ENCODE peak calls at places on chromosomes 7 and 10, in five cellular contexts. D is HCT116, K is H1, G is SK-N-SH, U is HepG2. H is an unnamed sample. For H3K4me1, the result is how much of the 10 kb centered on the place peaks cover.

GRCh38 chr10:133388973-133389818 is 4.8 kb upstream of the MTG1 start:
- DNase-seq in G (no peak), U (no peak), K (no peak), D (no peak), H (peak)

GRCh38 chr7:157654350-157654749 is 317.5 kb downstream of the DNAJB6 start:
- DNase-seq in K (no peak), U (no peak), G (peak), D (no peak), H (no peak)

GRCh38 chr10:67256984-67257383 is 331.1 kb downstream of the LRRTM3 start:
- DNase-seq in D (no peak), G (no peak), K (no peak), U (no peak), H (no peak)

GRCh38 chr7:1474736-1475135 is 15.5 kb upstream of the MICALL2 start:
- DNase-seq in K (no peak), G (no peak), U (no peak), D (no peak), H (no peak)

GRCh38 chr7:25636168-25636567 is 407.9 kb upstream of the NPVF start:
- DNase-seq in K (no peak), D (no peak), G (no peak), U (no peak), H (no peak)

GRCh38 chr10:74799840-74800239 is 26.6 kb upstream of the KAT6B start:
- DNase-seq in D (no peak), G (no peak), K (no peak), U (peak), H (peak)

GRCh38 chr10:114343623-114344306 is 60.5 kb downstream of the AFAP1L2 start:
- DNase-seq in D (no peak), K (no peak), U (no peak), G (no peak), H (no peak)

GRCh38 chr7:128000854-128001265 is 30.4 kb downstream of the LRRC4 start:
- DNase-seq in G (no peak), U (peak), D (no peak), K (no peak), H (no peak)

GRCh38 chr10:79487296-79488194 is 24.8 kb upstream of the EIF5AL1 start:
- DNase-seq in K (peak), U (peak), G (peak), D (peak), H (peak)

GRCh38 chr10:22222236-22223190 is 4.7 kb upstream of the EBLN1 start:
- DNase-seq in D (no peak), G (no peak), K (no peak), U (no peak), H (no peak)

GRCh38 chr10:93767724-93768399 is 10.1 kb downstream of the LGI1 start:
- DNase-seq in K (no peak), U (no peak), G (no peak), D (no peak), H (no peak)

GRCh38 chr10:97821308-97822038 is 28.2 kb upstream of the GOLGA7B start:
- DNase-seq in K (no peak), G (no peak), D (no peak), U (no peak), H (no peak)

GRCh38 chr10:43200538-43201390 is 62.5 kb downstream of the CSGALNACT2 start:
- DNase-seq in D (no peak), U (no peak), G (peak), K (no peak), H (no peak)

GRCh38 chr10:13808556-13809391 is 222.0 kb downstream of the PRPF18 start:
- DNase-seq in U (no peak), G (no peak), D (no peak), K (no peak), H (no peak)

GRCh38 chr10:34967411-34967880 is 122.7 kb downstream of the CUL2 start:
- DNase-seq in D (no peak), K (no peak), G (no peak), U (no peak), H (no peak)

GRCh38 chr10:117684673-117685211 is 142.2 kb downstream of the EMX2 start:
- DNase-seq in U (no peak), D (no peak), G (peak), K (no peak), H (peak)

DNA sequence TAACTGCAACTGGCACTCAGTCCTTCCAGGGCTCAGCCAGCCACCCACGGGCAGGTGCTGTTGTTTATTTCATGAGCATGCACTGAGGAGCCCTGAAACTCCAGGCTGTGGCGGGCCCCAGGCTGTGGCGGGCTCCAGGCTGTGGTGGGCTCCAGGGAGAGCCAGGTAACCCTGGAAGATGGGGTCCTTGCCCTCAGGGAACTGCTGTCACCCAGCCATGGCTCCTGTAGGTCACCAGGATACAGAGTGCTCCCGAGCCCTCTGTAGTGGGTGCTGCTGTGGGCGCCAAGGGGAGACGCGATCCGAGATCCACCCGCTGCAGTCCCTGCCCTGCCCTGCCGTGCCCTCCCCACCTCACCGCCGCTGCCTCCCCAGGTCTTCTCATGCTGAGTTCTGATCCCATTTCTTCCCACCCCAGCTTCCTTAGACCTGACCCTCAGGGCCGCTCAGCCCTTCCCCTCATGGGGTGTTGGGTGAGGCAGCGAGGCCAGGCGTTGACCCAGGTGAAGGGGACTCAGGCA is 29.6 kb downstream of the LRRC27 start:
- DNase-seq in D (no peak), G (no peak), U (no peak), K (no peak), H (no peak)
- TF ChIP-seq JUND in D (no peak), G (no peak), U (no peak), K (no peak), H (no peak)

GRCh38 chr7:134826105-134826504 is 46.7 kb downstream of the CALD1 start:
- DNase-seq in K (no peak), G (no peak), D (no peak), U (no peak), H (no peak)
- H3K4me1 ChIP-seq in K (under half), G (under half), D (under half), U (under half), H (under half)

DNA sequence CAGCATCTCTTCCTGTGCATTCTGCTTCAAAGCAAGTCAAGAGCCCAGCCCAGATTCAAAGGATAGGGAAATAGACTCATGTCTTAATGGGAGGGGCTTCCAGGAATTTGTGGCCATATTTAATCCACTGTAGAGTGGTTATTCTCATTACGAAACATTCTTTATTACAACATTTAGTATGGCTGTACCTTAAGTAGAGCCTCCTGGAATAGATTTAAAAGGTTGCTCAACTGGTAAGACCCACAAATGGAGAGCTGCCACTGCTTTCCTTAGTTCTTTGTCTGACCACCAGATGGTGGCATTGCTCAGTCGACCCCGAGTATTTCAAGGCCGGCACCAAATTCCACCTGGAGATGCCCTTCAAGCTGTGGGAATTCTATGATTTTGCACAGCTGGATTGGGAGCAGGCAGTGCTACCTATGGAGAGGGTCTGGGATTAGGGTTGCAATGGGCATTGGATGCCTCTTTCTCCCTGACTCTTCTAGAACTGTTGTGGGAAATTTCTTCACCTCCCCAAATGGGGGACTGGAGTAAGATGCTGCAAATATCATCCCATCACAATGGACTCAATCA is 102.2 kb downstream of the RBM20 start:
- DNase-seq in D (peak), G (peak), U (peak), K (no peak), H (peak)
- TF ChIP-seq JUND in D (no peak), G (no peak), U (no peak), K (no peak), H (no peak)

DNA sequence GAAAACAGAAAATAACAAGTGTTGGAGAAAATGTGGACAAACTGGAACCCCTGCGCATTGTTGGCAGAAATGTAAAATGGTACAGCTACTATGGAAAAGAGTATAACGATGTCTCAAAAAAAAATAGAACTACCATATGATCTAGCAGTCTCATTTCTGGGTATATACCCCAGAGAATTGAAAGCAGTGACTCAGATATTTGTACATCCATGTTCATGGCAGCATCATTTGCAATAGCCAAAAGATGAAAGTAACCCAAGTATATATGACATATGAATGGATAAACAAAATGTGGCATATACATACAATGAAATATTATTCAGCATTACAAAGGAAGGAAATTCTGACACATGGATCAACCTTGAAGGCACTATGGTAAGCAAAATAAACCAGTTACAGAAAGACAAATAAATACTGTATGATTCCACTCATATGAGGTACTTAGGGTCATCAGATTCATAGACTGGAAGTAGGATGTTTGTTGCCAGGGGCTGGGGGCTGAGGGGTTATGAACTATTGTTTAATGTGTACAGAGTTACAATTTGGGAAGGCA is 4.9 kb downstream of the NRCAM start:
- DNase-seq in G (no peak), D (no peak), U (no peak), K (no peak), H (no peak)
- H3K4me1 ChIP-seq in G (under half), D (under half), U (under half), K (under half), H (under half)

GRCh38 chr10:24851595-24851994 is 100.8 kb downstream of the PRTFDC1 start:
- DNase-seq in G (no peak), D (no peak), K (no peak), U (no peak), H (no peak)
- TF ChIP-seq JUND in G (no peak), D (no peak), K (no peak), U (no peak), H (no peak)

DNA sequence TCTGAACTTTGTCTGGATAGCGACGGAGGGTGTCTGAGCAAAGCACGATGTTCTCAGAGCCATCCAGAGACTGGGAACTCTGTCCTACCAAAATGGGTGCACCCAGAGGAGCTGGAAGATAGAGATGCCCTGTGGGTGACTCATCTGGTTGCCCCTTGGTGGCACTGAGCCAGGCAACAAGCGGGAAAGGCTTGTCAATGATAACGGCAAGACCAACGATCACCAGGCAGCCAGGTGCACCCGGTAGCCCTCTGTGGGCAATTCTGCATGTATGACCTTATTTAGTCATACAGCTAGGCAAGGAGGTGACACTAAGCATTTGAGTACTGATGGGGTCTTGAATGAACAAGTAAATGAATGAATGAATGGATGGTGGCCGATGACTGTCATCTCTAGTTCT is 2.8 kb upstream of the ELN start:
- DNase-seq in G (no peak), D (no peak), U (no peak), K (no peak), H (no peak)
- H3K4me1 ChIP-seq in G (half or more), D (under half), U (under half), K (under half), H (under half)

DNA sequence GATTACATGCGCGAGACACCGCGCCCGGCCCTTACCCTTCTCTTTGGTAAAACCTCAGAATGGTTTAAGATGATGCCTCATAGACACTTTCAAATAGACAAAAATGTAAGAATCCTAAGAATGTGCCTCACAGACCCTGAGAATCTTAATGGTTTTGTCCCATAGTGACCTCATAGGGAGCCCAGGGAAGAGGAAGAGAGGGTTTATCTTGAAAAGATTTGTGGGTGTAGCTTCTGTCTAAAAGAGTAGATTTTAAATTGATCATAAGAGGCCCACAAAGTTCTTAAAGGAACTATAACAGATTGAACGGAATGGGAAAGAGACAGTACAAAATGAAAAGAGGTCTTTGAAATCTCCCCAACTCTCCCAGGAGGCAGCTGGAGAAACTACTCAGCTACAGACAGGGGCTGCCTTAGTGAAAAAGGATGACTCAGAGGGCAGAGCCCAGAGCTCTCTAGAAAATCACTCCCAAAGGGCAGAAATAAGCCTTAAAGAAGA is 220.6 kb downstream of the ADRA2A start:
- DNase-seq in G (no peak), D (no peak), K (no peak), U (no peak), H (no peak)
- TF ChIP-seq JUND in G (no peak), D (no peak), K (peak), U (no peak), H (no peak)

H was measured in K562.